ENCODE peak calls at places on chromosomes 6 and 20, in seven cellular contexts. C is HepG2, U is HCT116, Q is H1, X is SK-N-SH, N is GM12878, I is K562. R is an unnamed sample.

GRCh38 chr6:125549202-125549884 is 200.1 kb upstream of the HEY2 start:
- DNase-seq in C (no peak), U (no peak), Q (no peak), X (no peak), N (no peak), I (no peak), R (no peak)

GRCh38 chr6:41341580-41341979 is 6.2 kb downstream of the NCR2 start:
- DNase-seq in C (no peak), U (no peak), Q (no peak), X (no peak), N (no peak), I (no peak), R (no peak)

GRCh38 chr6:106685833-106686232 is 56.5 kb downstream of the QRSL1 start:
- DNase-seq in C (no peak), U (no peak), Q (no peak), X (no peak), N (no peak), I (no peak), R (no peak)

GRCh38 chr20:44014807-44015732 is 100.4 kb downstream of the TOX2 start:
- DNase-seq in C (no peak), U (no peak), Q (no peak), X (peak), N (no peak), I (no peak), R (no peak)

GRCh38 chr6:157885876-157886275 is 62.8 kb downstream of the SNX9 start:
- DNase-seq in C (no peak), U (no peak), Q (no peak), X (no peak), N (no peak), I (no peak), R (no peak)

GRCh38 chr20:6637160-6637579 is 130.3 kb upstream of the BMP2 start:
- DNase-seq in C (no peak), U (no peak), Q (no peak), X (no peak), N (no peak), I (no peak), R (peak)

GRCh38 chr20:2507875-2508630 is 662 bp downstream of the ZNF343 start:
- DNase-seq in C (peak), U (no peak), Q (no peak), X (peak), N (no peak), I (peak), R (no peak)

GRCh38 chr6:139173172-139173571 is 38.3 kb downstream of the HECA start:
- DNase-seq in C (no peak), U (no peak), Q (no peak), X (no peak), N (no peak), I (no peak), R (no peak)

GRCh38 chr6:14713966-14714631 is 531.8 kb upstream of the JARID2 start:
- DNase-seq in C (no peak), U (no peak), Q (no peak), X (no peak), N (no peak), I (no peak), R (no peak)

GRCh38 chr20:22531056-22531615 is 53.2 kb downstream of the FOXA2 start:
- DNase-seq in C (no peak), U (no peak), Q (no peak), X (no peak), N (no peak), I (no peak), R (no peak)

GRCh38 chr6:21235162-21235561 is 358.4 kb upstream of the SOX4 start:
- DNase-seq in C (no peak), U (no peak), Q (no peak), X (no peak), N (no peak), I (no peak), R (no peak)

GRCh38 chr6:33784787-33785186 is 4.1 kb downstream of the LEMD2 start:
- DNase-seq in C (no peak), U (no peak), Q (no peak), X (no peak), N (no peak), I (no peak), R (no peak)

GRCh38 chr6:124770131-124770530 is 192.1 kb upstream of the RNF217 start:
- DNase-seq in C (no peak), U (no peak), Q (no peak), X (no peak), N (no peak), I (no peak), R (no peak)

GRCh38 chr6:170102038-170102437 is 188.8 kb downstream of the DLL1 start:
- DNase-seq in C (no peak), U (no peak), Q (no peak), X (no peak), N (no peak), I (no peak), R (no peak)

GRCh38 chr6:107114213-107114871 is 973 bp downstream of the BEND3 start:
- DNase-seq in C (peak), U (peak), Q (peak), X (peak), N (no peak), I (peak), R (peak)

GRCh38 chr6:3500262-3501001 is 43.6 kb upstream of the SLC22A23 start:
- DNase-seq in C (peak), U (no peak), Q (no peak), X (no peak), N (no peak), I (no peak), R (no peak)

GRCh38 chr6:157648561-157648960 is 174.5 kb upstream of the SNX9 start:
- DNase-seq in C (no peak), U (peak), Q (no peak), X (no peak), N (no peak), I (no peak), R (no peak)

DNA sequence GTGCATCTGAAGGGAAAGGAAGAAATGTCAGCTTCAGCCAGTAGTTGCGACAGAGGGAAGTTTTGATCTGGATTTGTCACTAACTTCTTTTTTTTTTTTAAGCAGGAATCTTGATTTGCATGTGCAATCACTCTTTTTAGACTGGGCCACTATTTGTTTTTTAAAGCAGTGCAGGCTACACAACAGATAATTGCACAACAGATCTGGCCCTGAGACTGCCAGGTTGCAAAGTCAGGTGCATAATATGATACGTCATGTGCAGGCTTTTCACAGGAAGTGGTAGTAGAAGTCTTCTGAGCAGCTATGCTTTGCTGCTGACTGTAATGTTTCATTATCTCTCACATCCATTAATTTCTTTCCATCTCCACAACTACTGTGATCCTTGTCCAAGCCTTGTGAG is 13.5 kb downstream of the PFDN4 start:
- DNase-seq in C (no peak), U (no peak), Q (no peak), X (no peak), N (no peak), I (no peak), R (no peak)
- TF ChIP-seq JUND in C (no peak), U (no peak), Q (no peak), X (no peak), N (no peak), I (no peak), R (no peak)

GRCh38 chr6:101595276-101595675 is 201.8 kb downstream of the GRIK2 start:
- DNase-seq in C (no peak), U (no peak), Q (no peak), X (no peak), N (no peak), I (no peak), R (no peak)
- TF ChIP-seq JUND in C (no peak), U (no peak), Q (no peak), X (no peak), N (no peak), I (no peak), R (no peak)

DNA sequence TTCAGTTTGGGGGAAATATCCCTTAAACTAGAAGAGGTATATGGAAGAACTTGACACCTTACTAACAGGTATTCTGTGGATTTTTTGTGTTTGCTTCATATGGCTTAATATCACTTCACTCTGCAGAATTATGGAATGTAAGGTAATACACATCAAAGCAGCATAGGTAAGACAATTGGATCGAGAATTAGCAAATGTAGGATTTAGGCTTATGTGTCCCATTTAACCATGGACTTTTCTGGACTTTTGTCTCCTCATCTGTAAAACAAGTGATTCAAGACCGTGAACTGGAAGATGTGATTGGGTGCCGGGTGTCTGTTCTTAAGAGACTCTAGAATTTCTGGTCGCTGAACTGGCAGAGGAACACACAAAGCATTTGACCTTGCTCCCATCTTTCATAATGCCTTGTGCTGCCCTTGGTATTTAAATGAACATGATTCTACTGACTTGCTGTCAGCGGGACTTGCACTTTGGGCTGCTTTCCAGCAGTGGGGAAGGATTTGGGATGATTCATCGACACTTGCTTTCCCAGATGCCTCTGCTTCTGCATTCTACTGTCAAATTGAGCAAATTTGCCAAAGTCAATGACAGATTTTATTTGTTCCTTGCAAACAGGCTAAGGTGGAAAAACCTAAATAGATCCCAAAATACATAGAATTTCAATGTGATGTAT is 199.8 kb downstream of the PLCB1 start:
- DNase-seq in C (peak), U (no peak), Q (no peak), X (no peak), N (no peak), I (no peak), R (no peak)
- TF ChIP-seq JUND in C (peak), U (no peak), Q (no peak), X (peak), N (no peak), I (no peak), R (no peak)

DNA sequence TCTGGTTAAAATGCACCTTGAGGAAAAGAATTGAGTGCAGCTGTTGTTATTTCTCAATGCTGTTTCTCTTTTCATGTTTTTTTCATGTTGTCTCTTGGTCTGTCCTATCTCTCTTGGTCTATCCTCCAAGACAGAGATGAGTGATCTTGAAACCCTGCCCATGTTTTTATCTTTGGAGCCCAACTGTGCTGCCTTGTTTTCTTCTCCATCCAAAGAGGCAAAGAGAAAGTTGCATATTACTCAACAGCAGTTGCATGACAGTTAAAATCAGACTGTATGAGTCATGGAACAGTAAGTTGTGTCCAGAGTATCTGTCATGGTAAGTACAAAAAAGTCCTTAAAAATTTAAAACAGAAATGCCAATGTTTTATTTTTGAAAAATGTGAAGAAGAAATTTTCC is 26.2 kb downstream of the BCAS1 start:
- DNase-seq in C (no peak), U (no peak), Q (no peak), X (no peak), N (no peak), I (peak), R (no peak)
- TF ChIP-seq JUND in C (no peak), U (no peak), Q (no peak), X (no peak), N (no peak), I (peak), R (no peak)

GRCh38 chr6:18506387-18507017 is 119.4 kb downstream of the RNF144B start:
- DNase-seq in C (no peak), U (no peak), Q (no peak), X (no peak), N (no peak), I (peak), R (no peak)
- TF ChIP-seq JUND in C (no peak), U (no peak), Q (no peak), X (no peak), N (no peak), I (peak), R (no peak)

DNA sequence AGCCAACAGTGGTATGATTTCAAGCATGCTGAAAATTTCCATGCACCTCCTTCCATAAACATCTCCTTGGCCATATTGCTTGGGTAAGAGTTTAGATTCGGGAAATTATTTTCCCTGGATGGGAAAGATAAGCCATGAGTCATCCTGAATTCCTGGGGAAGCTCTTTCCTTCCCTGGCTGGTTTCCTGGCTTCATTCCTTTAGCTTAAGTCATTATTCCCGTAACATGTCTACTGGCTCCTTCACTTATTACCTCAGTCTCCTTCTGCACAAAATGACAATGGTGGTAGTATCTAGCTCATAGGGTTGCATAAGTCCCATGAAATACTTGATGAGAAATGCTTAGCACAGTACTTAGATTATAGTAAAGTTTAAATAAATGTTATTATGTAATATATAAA is 27.6 kb downstream of the TINAG start:
- DNase-seq in C (peak), U (peak), Q (no peak), X (peak), N (no peak), I (no peak), R (no peak)
- TF ChIP-seq JUND in C (no peak), U (peak), Q (peak), X (peak), N (no peak), I (no peak), R (no peak)

R was measured in T47D.